ENCODE peak calls at places on chromosomes 13 and 19, in five cellular contexts. One of them, this sample, is unnamed.

GRCh38 chr19:50703915-50704548 is 15.6 kb downstream of the SHANK1 start:
- DNase-seq in H1: no peak
- DNase-seq in neuronal stem cell: no peak
- DNase-seq in mesenchymal stem cell: no peak
- DNase-seq in IMR-90: no peak
- DNase-seq in this sample: peak

GRCh38 chr19:32878988-32879387 is 9.4 kb upstream of the SLC7A9 start:
- DNase-seq in H1: no peak
- DNase-seq in IMR-90: no peak
- DNase-seq in mesenchymal stem cell: no peak
- DNase-seq in neuronal stem cell: no peak
- DNase-seq in this sample: no peak

GRCh38 chr19:38850976-38851621 is 1.3 kb upstream of the HNRNPL start:
- DNase-seq in mesenchymal stem cell: no peak
- DNase-seq in neuronal stem cell: peak
- DNase-seq in IMR-90: no peak
- DNase-seq in H1: no peak
- DNase-seq in this sample: peak

GRCh38 chr13:79776538-79776937 is 295.6 kb downstream of the NDFIP2 start:
- DNase-seq in H1: no peak
- DNase-seq in IMR-90: peak
- DNase-seq in mesenchymal stem cell: peak
- DNase-seq in neuronal stem cell: no peak
- DNase-seq in this sample: no peak

GRCh38 chr13:73722120-73722519 is 412.1 kb downstream of the KLF12 start:
- DNase-seq in H1: no peak
- DNase-seq in mesenchymal stem cell: peak
- DNase-seq in IMR-90: peak
- DNase-seq in neuronal stem cell: no peak
- DNase-seq in this sample: peak

GRCh38 chr19:1718382-1719315 is 34.7 kb upstream of the ONECUT3 start:
- DNase-seq in H1: no peak
- DNase-seq in mesenchymal stem cell: no peak
- DNase-seq in IMR-90: no peak
- DNase-seq in neuronal stem cell: no peak
- DNase-seq in this sample: no peak

GRCh38 chr13:50208826-50209335 is 193.6 kb downstream of the KCNRG start:
- DNase-seq in neuronal stem cell: no peak
- DNase-seq in IMR-90: peak
- DNase-seq in mesenchymal stem cell: peak
- DNase-seq in H1: peak
- DNase-seq in this sample: peak

GRCh38 chr13:110397445-110397844 is 90.4 kb downstream of the COL4A2 start:
- DNase-seq in IMR-90: peak
- DNase-seq in H1: no peak
- DNase-seq in mesenchymal stem cell: no peak
- DNase-seq in neuronal stem cell: no peak
- DNase-seq in this sample: no peak

GRCh38 chr19:46659151-46660007 is 1.6 kb downstream of the DACT3 start:
- DNase-seq in neuronal stem cell: peak
- DNase-seq in mesenchymal stem cell: peak
- DNase-seq in IMR-90: no peak
- DNase-seq in H1: no peak
- DNase-seq in this sample: peak

GRCh38 chr13:107473255-107473654 is 742.1 kb downstream of the LIG4 start:
- DNase-seq in IMR-90: no peak
- DNase-seq in neuronal stem cell: no peak
- DNase-seq in H1: no peak
- DNase-seq in mesenchymal stem cell: no peak
- DNase-seq in this sample: no peak

GRCh38 chr19:1045247-1045603 is 5.3 kb downstream of the ABCA7 start:
- DNase-seq in mesenchymal stem cell: peak
- DNase-seq in H1: no peak
- DNase-seq in IMR-90: no peak
- DNase-seq in neuronal stem cell: no peak
- DNase-seq in this sample: peak

GRCh38 chr19:10424011-10424637 is 3.8 kb downstream of the PDE4A start:
- DNase-seq in IMR-90: peak
- DNase-seq in H1: no peak
- DNase-seq in mesenchymal stem cell: peak
- DNase-seq in neuronal stem cell: peak
- DNase-seq in this sample: peak

GRCh38 chr13:51453308-51453958 is 597 bp upstream of the INTS6 start:
- DNase-seq in IMR-90: no peak
- DNase-seq in neuronal stem cell: no peak
- DNase-seq in mesenchymal stem cell: peak
- DNase-seq in H1: no peak
- DNase-seq in this sample: no peak

GRCh38 chr19:51417107-51417806 is at the start of gene SIGLEC10:
- DNase-seq in H1: no peak
- DNase-seq in neuronal stem cell: no peak
- DNase-seq in mesenchymal stem cell: no peak
- DNase-seq in IMR-90: no peak
- DNase-seq in this sample: no peak

GRCh38 chr19:34317311-34317927 is 47.6 kb upstream of the GPI start:
- DNase-seq in H1: no peak
- DNase-seq in neuronal stem cell: no peak
- DNase-seq in mesenchymal stem cell: peak
- DNase-seq in IMR-90: no peak
- DNase-seq in this sample: peak

GRCh38 chr19:39052243-39052746 is 19.9 kb upstream of the FBXO27 start:
- DNase-seq in H1: peak
- DNase-seq in mesenchymal stem cell: peak
- DNase-seq in neuronal stem cell: peak
- DNase-seq in IMR-90: peak
- DNase-seq in this sample: peak

GRCh38 chr13:55572862-55573261 is 1567.9 kb upstream of the PRR20A start:
- DNase-seq in mesenchymal stem cell: no peak
- DNase-seq in H1: no peak
- DNase-seq in IMR-90: no peak
- DNase-seq in neuronal stem cell: no peak
- DNase-seq in this sample: no peak

GRCh38 chr13:114227528-114227927 is 7.2 kb upstream of the CDC16 start:
- DNase-seq in IMR-90: no peak
- DNase-seq in H1: no peak
- DNase-seq in mesenchymal stem cell: no peak
- DNase-seq in neuronal stem cell: no peak
- DNase-seq in this sample: no peak
- H3K23ac ChIP-seq in IMR-90: peak
- H3K23ac ChIP-seq in H1: no peak
- H3K23ac ChIP-seq in mesenchymal stem cell: no peak
- H3K23ac ChIP-seq in neuronal stem cell: no peak
- H3K23ac ChIP-seq in this sample: peak

DNA sequence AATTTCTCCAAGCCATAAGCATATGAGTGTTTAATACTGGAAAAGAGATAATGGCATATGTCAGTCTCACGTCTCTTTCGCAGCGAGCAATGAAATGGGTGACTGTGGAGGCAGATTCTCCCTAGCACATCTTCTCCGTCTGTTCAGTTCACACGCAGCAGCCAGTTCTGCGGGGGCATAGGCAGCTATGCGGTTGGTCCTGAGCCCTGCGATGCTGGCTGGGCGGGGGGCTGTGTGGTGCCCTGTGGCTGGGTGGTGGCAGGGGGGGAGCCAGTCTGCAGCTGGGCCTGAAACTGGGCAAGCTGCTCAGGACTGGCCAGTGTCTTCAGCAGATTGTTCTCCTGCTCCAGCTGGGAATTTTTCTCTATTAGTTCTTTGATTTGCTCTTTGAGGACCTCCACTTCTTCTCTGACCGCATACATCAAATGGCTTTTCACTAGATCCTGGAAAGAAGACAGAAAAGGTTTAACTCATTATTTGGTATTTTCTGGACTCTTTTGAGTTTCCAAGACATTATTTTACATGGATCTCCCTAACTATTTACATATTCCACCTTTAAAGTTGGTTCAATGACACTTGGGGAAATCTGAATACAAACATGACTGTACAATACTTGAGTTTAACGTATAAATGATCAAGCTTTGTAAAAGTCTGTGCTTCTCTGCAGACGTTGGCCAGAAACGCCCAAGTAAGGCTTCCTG is 61.0 kb downstream of the SERP2 start:
- DNase-seq in neuronal stem cell: no peak
- DNase-seq in mesenchymal stem cell: no peak
- DNase-seq in IMR-90: no peak
- DNase-seq in H1: no peak
- DNase-seq in this sample: no peak
- H4K8ac ChIP-seq in neuronal stem cell: no peak
- H4K8ac ChIP-seq in mesenchymal stem cell: no peak
- H4K8ac ChIP-seq in IMR-90: peak
- H4K8ac ChIP-seq in H1: no peak
- H4K8ac ChIP-seq in this sample: no peak

GRCh38 chr19:3691372-3691716 is 8.9 kb downstream of the PIP5K1C start:
- DNase-seq in H1: no peak
- DNase-seq in IMR-90: no peak
- DNase-seq in mesenchymal stem cell: no peak
- DNase-seq in neuronal stem cell: no peak
- DNase-seq in this sample: no peak

GRCh38 chr19:3693030-3693925 is 7.0 kb downstream of the PIP5K1C start:
- DNase-seq in neuronal stem cell: no peak
- DNase-seq in mesenchymal stem cell: no peak
- DNase-seq in H1: no peak
- DNase-seq in IMR-90: no peak
- DNase-seq in this sample: no peak

GRCh38 chr19:3692141-3693029 is 7.9 kb downstream of the PIP5K1C start:
- DNase-seq in neuronal stem cell: no peak
- DNase-seq in mesenchymal stem cell: no peak
- DNase-seq in IMR-90: no peak
- DNase-seq in H1: no peak
- DNase-seq in this sample: peak

GRCh38 chr19:3691726-3692125 is 8.5 kb downstream of the PIP5K1C start:
- DNase-seq in neuronal stem cell: no peak
- DNase-seq in H1: no peak
- DNase-seq in IMR-90: no peak
- DNase-seq in mesenchymal stem cell: no peak
- DNase-seq in this sample: no peak

DNA sequence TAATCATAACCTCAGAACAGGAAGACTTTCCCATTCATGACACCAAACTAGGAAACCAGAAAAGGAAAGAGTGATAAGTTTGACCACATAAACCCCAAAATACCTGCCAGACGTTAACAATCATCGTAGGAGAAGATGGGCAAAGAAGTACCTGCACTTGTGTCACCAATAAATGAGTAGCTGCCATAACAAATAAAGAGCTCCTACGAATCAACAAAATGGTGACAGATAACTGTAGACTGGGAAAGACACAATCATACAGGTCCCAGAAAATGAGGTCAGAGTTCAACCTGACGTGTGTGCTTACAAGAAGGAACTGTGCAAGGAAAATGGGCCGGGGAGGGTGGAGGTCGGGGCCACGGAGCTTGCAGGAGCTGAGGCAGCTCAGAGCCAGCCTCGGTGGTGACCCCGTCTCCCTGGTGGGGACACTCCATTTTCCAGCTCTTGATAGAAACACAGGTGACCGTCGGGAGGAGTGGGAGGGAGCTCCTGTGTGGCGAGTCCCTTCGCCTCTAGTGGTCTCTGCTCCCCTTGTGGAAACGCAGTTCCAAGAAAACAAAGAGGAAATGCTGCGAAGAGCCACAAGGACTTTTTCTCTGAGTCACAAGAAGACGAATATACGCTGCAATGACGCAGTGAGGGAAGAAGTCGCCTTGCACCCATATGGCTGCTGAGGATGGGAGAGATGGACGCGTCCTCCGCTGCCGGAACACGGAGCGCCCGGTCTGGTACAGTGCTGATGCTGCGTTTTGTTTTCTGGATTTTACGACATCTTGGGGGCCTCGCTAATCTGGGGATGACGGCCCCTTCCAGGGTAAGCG is 9.5 kb downstream of the PIP5K1C start:
- DNase-seq in H1: no peak
- DNase-seq in IMR-90: no peak
- DNase-seq in mesenchymal stem cell: no peak
- DNase-seq in neuronal stem cell: no peak
- DNase-seq in this sample: no peak
- H3K4me2 ChIP-seq in H1: no peak
- H3K4me2 ChIP-seq in IMR-90: no peak
- H3K4me2 ChIP-seq in mesenchymal stem cell: no peak
- H3K4me2 ChIP-seq in neuronal stem cell: no peak
- H3K4me2 ChIP-seq in this sample: no peak

DNA sequence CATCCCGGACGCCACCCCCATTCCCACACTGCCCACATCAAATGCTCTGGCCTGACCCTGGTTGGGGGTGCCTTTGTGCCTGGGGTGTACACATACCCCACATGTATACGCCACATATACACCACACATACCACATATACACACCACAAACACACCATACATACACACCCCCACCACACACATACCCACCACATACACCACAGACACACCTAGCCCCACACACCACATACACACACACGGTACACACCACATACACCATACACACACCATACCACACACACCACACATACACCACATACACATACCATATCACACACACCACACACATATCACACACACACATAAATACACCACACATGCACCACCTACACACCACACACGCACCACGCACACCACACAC is 10.2 kb downstream of the ERFL start:
- DNase-seq in H1: no peak
- DNase-seq in neuronal stem cell: no peak
- DNase-seq in IMR-90: no peak
- DNase-seq in mesenchymal stem cell: no peak
- DNase-seq in this sample: no peak
- H3K23ac ChIP-seq in H1: no peak
- H3K23ac ChIP-seq in neuronal stem cell: peak
- H3K23ac ChIP-seq in IMR-90: no peak
- H3K23ac ChIP-seq in mesenchymal stem cell: no peak
- H3K23ac ChIP-seq in this sample: no peak

DNA sequence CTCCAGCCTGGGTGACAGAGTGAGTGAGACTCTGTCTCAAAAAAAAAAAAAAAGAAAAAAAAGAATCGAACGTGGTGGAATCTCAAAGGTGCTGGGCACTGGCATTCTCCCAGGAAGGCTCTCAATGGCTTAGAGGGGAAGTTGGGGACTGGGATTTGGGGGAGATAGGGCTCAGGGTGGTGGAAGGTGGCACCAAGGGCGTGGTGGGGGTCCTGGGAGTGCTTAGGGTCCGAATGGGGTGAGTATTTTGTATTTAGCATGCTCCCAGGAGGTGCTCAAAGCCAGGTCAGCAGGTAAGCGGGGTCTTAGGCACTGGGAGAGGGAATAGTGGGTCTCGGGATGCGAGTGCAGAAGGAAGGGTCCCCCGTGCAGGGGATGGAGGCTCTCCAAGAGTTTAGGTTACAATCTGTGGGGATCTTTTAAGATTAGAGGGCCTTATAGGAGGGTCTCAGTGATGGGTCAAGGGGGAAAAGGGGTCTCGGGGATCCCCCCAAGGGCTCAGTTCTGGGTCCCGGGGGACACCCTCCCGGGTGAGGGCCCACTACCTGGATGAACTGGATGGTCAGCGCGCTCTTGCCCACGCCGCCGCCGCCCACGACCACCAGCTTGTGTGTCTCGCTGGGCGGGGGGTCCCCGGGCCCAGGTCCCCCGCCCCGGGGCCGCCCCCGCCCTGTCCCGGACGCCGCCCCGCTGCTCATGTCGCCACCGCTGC is 386 bp downstream of the RRAS start:
- DNase-seq in mesenchymal stem cell: peak
- DNase-seq in neuronal stem cell: peak
- DNase-seq in IMR-90: no peak
- DNase-seq in H1: no peak
- DNase-seq in this sample: no peak
- H4K8ac ChIP-seq in mesenchymal stem cell: no peak
- H4K8ac ChIP-seq in neuronal stem cell: no peak
- H4K8ac ChIP-seq in IMR-90: peak
- H4K8ac ChIP-seq in H1: no peak
- H4K8ac ChIP-seq in this sample: peak

This sample was measured in mesendoderm.